ENCODE peak calls at places on chromosomes 2 and 18, in seven cellular contexts. N is HCT116, P is SK-N-SH, M is K562, Z is GM12878, Q is H1, C is HepG2. U is an unnamed sample. For H4K20me1, the result is how much of the 10 kb centered on the place peaks cover.

GRCh38 chr18:61589724-61590065 is 256.5 kb downstream of the CDH20 start:
- DNase-seq in Q (no peak), N (no peak), M (no peak), P (no peak), C (no peak), Z (no peak), U (peak)

GRCh38 chr2:168639024-168639423 is 163.4 kb upstream of the NOSTRIN start:
- DNase-seq in N (no peak), Q (no peak), M (no peak), Z (no peak), C (no peak), P (no peak), U (no peak)

GRCh38 chr18:31490387-31490786 is 7.6 kb upstream of the DSG2 start:
- DNase-seq in P (no peak), Q (no peak), Z (peak), M (no peak), N (no peak), C (no peak), U (no peak)

GRCh38 chr2:174780191-174780590 is 15.9 kb upstream of the CHRNA1 start:
- DNase-seq in P (no peak), C (no peak), M (no peak), Q (no peak), Z (no peak), N (no peak), U (no peak)

GRCh38 chr2:215860076-215860475 is 153.3 kb downstream of the MREG start:
- DNase-seq in Z (no peak), N (no peak), M (no peak), Q (no peak), P (no peak), C (no peak), U (no peak)

GRCh38 chr2:188291617-188292445 is at the start of gene GULP1:
- DNase-seq in M (peak), Z (no peak), P (peak), Q (no peak), N (no peak), C (peak), U (peak)

GRCh38 chr2:177265834-177266817 is 1.6 kb upstream of the NFE2L2 start:
- DNase-seq in M (no peak), N (no peak), C (peak), Z (no peak), Q (no peak), P (no peak), U (peak)

GRCh38 chr18:11553098-11553940 is 56.1 kb upstream of the SLC35G4 start:
- DNase-seq in N (peak), Q (peak), M (peak), C (peak), Z (no peak), P (peak), U (peak)

GRCh38 chr2:180520816-180521595 is 459.4 kb upstream of the UBE2E3 start:
- DNase-seq in C (peak), Q (no peak), N (peak), Z (no peak), P (no peak), M (no peak), U (peak)

GRCh38 chr18:80210312-80211083 is 36.8 kb downstream of the PARD6G start:
- DNase-seq in C (peak), P (no peak), M (no peak), Q (no peak), Z (no peak), N (no peak), U (no peak)

GRCh38 chr2:19021100-19021476 is 337.3 kb downstream of the OSR1 start:
- DNase-seq in Z (no peak), N (peak), P (no peak), C (peak), M (no peak), Q (no peak), U (no peak)

GRCh38 chr18:8413189-8413588 is 196.0 kb upstream of the RAB12 start:
- DNase-seq in P (no peak), C (no peak), M (no peak), N (no peak), Q (no peak), Z (no peak), U (no peak)

DNA sequence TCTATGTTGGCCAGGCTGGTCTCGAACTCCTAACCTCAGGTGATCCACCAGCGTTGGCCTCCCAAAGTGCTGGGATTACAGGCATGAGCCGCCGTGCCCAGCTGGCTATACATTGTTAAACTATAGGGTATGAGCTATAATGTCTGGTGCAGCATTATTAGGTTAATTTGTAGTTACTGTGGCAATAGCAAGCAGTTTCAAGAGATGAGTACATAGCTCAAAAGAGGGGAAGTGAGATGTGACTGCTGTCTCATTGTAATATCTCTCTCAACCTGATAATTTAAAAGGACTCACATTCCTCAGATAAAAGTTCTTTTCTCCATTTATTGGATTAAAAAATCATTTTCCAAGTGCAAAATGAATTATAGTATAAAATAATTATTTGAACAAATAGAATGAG is 116.4 kb downstream of the INO80D start:
- DNase-seq in Q (no peak), C (no peak), P (no peak), M (no peak), N (no peak), Z (no peak), U (no peak)
- TF ChIP-seq MAX in Q (no peak), C (no peak), P (no peak), M (no peak), N (no peak), Z (no peak), U (no peak)

GRCh38 chr2:237701859-237702370 is 74.5 kb downstream of the LRRFIP1 start:
- DNase-seq in M (no peak), Z (no peak), C (no peak), P (peak), N (no peak), Q (no peak), U (no peak)
- H4K20me1 ChIP-seq in M (under half), Z (under half), C (under half), P (half or more), N (under half), Q (under half), U (under half)

GRCh38 chr2:20446280-20446916 is 476 bp upstream of the RHOB start:
- DNase-seq in P (no peak), C (no peak), Z (no peak), Q (no peak), N (no peak), M (no peak), U (no peak)
- TF ChIP-seq MAX in P (no peak), C (no peak), Z (no peak), Q (no peak), N (no peak), M (no peak), U (no peak)

GRCh38 chr2:42350434-42351063 is 10.5 kb downstream of the COX7A2L start:
- DNase-seq in C (no peak), N (no peak), Q (no peak), P (no peak), M (no peak), Z (no peak), U (no peak)

GRCh38 chr2:42353792-42354429 is 7.1 kb downstream of the COX7A2L start:
- DNase-seq in M (no peak), Z (no peak), C (no peak), P (no peak), N (no peak), Q (no peak), U (no peak)

GRCh38 chr2:42345986-42346385 is 15.0 kb downstream of the COX7A2L start:
- DNase-seq in P (no peak), Z (no peak), N (no peak), Q (no peak), M (no peak), C (no peak), U (peak)

GRCh38 chr2:42348113-42348805 is 12.8 kb downstream of the COX7A2L start:
- DNase-seq in C (no peak), Q (no peak), N (no peak), M (no peak), Z (no peak), P (no peak), U (no peak)

GRCh38 chr2:42351864-42352263 is 9.2 kb downstream of the COX7A2L start:
- DNase-seq in Q (no peak), Z (no peak), P (no peak), N (no peak), C (no peak), M (no peak), U (no peak)
- H4K20me1 ChIP-seq in Q (under half), Z (under half), P (under half), N (under half), C (under half), M (under half), U (under half)

GRCh38 chr2:62306751-62307468 is 111.0 kb downstream of the B3GNT2 start:
- DNase-seq in M (no peak), Q (no peak), P (no peak), Z (peak), C (no peak), N (peak), U (peak)
- TF ChIP-seq MAX in M (no peak), Q (no peak), P (no peak), Z (no peak), C (no peak), N (no peak), U (no peak)

GRCh38 chr2:233838251-233838650 is 16.1 kb downstream of the HJURP start:
- DNase-seq in P (no peak), C (no peak), Q (no peak), N (no peak), Z (no peak), M (no peak), U (no peak)
- H4K20me1 ChIP-seq in P (under half), C (under half), Q (under half), N (under half), Z (under half), M (under half), U (under half)

U was measured in endothelial cell of umbilical vein.